ENCODE peak calls at places on chromosomes 13 and 19, in five cellular contexts. C, T, M, F and D are unnamed samples.

GRCh38 chr19:18020212-18021067 is 12.5 kb downstream of the ARRDC2 start:
- DNase-seq in M (peak), T (no peak), C (peak), F (no peak), D (peak)

GRCh38 chr13:20993661-20994440 is 67.5 kb downstream of the LATS2 start:
- DNase-seq in C (no peak), F (no peak), M (no peak), T (peak), D (no peak)

GRCh38 chr19:45164577-45165335 is 4.0 kb upstream of the NKPD1 start:
- DNase-seq in F (peak), C (peak), T (peak), M (peak), D (peak)

GRCh38 chr13:48448963-48449614 is 36.2 kb upstream of the LPAR6 start:
- DNase-seq in T (no peak), F (no peak), C (no peak), M (no peak), D (no peak)

GRCh38 chr19:48480476-48481190 is 11.5 kb downstream of the CYTH2 start:
- DNase-seq in F (peak), M (peak), T (peak), C (no peak), D (no peak)

GRCh38 chr13:31706105-31706504 is 33.2 kb upstream of the RXFP2 start:
- DNase-seq in M (no peak), F (no peak), T (no peak), C (no peak), D (no peak)

GRCh38 chr13:72689181-72689696 is 38.2 kb downstream of the MZT1 start:
- DNase-seq in M (no peak), T (no peak), C (no peak), F (no peak), D (no peak)

GRCh38 chr19:1533510-1534150 is 9.8 kb downstream of the PLK5 start:
- DNase-seq in T (no peak), C (no peak), M (no peak), F (no peak), D (no peak)

GRCh38 chr13:74571811-74572210 is 437.6 kb upstream of the KLF12 start:
- DNase-seq in M (no peak), T (no peak), C (no peak), F (no peak), D (no peak)

GRCh38 chr13:29905845-29906244 is 55.4 kb upstream of the UBL3 start:
- DNase-seq in C (peak), F (no peak), M (peak), T (no peak), D (peak)

GRCh38 chr13:104461049-104461448 is 1394.8 kb upstream of the SLC10A2 start:
- DNase-seq in C (no peak), M (no peak), T (no peak), F (no peak), D (no peak)

GRCh38 chr13:25901460-25902376 is 150.1 kb downstream of the SHISA2 start:
- DNase-seq in T (peak), C (no peak), M (no peak), F (no peak), D (peak)

GRCh38 chr19:34336781-34337271 is 28.2 kb upstream of the GPI start:
- DNase-seq in C (peak), F (no peak), T (peak), M (no peak), D (no peak)

GRCh38 chr19:15251749-15252397 is 19.6 kb upstream of the EPHX3 start:
- DNase-seq in T (no peak), M (peak), F (peak), C (peak), D (peak)
- H3K27ac ChIP-seq in T (no peak), M (peak), F (peak), C (peak), D (peak)

GRCh38 chr13:24664726-24665409 is 15.3 kb upstream of the ATP12A start:
- DNase-seq in M (no peak), T (no peak), F (no peak), C (peak), D (no peak)
- H3K27ac ChIP-seq in M (no peak), T (no peak), F (no peak), C (peak), D (no peak)

GRCh38 chr19:3132971-3133792 is 2.7 kb upstream of the GNA15 start:
- DNase-seq in C (peak), M (peak), F (no peak), T (peak), D (peak)
- H3K27ac ChIP-seq in C (no peak), M (peak), F (no peak), T (peak), D (peak)

DNA sequence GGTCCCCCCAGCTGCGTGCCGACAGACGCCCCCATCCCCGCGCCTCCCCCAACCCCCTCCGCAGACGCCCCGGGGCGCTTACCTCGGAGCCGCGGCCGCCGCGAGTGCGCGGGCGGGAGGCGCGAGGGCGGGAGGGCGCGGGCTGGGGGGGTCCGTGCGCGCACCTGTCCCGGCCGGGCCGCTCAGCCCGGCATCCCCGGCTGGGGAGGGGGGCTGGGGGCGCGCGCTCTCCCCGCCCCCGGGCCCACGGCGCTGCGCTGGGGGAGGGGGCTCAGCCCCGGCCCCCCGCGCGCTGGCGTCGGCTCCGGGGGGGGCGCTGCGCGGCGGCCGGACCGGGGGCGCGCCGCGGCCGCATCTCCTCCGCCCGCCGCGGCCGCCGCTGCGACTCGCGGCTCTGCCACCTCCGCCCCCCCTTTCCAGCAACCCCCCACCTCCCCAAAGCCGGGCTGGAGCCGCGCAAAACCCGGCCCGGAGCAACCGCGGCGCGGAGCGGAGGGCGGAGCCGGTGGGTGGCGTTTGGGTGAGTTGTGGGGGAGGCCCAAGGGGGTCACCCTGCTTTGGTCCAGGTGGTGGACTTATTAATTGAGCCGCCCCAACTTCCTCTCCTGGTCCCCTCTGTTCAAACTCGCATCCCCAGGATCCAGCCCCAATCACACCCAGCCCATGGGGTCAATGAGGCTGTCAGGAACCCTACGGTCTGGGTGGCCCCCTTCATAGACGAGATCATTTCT is 22.1 kb upstream of the SEMA6B start:
- DNase-seq in T (no peak), F (no peak), M (no peak), C (no peak), D (no peak)
- H3K27ac ChIP-seq in T (no peak), F (no peak), M (no peak), C (no peak), D (no peak)

GRCh38 chr13:46355088-46355468 is 32.0 kb downstream of the RUBCNL start:
- DNase-seq in T (no peak), M (no peak), C (no peak), F (no peak), D (no peak)

GRCh38 chr13:46350003-46350402 is 37.0 kb downstream of the RUBCNL start:
- DNase-seq in F (no peak), C (no peak), T (no peak), M (no peak), D (no peak)

GRCh38 chr13:46355906-46356305 is 31.1 kb downstream of the RUBCNL start:
- DNase-seq in T (no peak), C (no peak), F (no peak), M (no peak), D (no peak)

GRCh38 chr13:46352810-46353209 is 34.2 kb downstream of the RUBCNL start:
- DNase-seq in M (no peak), T (no peak), F (no peak), C (no peak), D (no peak)

DNA sequence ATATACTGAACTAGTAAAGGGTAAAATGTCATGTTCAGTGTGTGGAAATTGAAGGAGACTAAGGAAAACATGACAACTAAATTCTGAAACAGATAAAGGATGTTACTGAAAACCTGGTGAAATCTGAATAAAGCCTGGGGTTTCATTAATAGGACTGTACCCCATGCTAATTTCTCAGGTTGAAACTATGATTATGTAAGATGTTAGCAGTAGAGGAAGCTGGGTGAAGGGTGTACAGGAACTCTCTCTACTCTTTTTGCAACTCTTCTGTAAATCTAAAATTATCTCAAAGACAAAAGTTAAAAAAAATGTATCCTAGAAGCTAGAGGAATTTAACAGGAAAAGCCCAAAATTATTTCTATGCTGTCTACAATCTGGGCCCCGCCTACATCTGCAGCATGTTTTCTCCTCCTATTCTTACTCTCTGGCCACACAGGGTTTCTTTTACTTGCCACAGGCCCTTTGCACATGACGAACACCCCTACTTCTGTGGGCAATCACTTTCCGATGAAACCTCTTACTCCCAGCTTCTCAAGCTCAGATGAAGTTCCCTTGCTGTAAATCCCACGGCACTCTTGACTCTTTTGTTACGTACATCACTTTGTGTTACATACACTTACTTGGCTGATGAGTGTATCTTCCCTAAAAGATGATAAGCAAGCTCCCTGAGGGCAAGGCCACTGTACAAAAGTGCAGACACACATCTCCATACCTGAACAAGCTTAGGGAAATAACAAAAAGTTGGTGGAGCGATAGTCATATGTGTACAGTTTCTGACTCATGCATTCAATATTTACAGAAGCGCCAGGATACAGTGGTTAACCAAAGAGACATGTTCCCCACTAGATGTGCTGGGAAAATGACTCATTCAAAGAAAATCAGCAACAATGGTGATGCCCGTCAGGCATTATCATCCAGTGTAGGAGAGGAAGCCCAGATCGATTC is 32.6 kb downstream of the RUBCNL start:
- DNase-seq in T (peak), F (no peak), M (no peak), C (peak), D (no peak)
- H3K27ac ChIP-seq in T (no peak), F (no peak), M (no peak), C (no peak), D (no peak)

GRCh38 chr19:55484571-55485438 is at the start of gene NAT14:
- DNase-seq in T (peak), F (peak), C (peak), M (peak), D (no peak)
- H3K27ac ChIP-seq in T (peak), F (peak), C (no peak), M (peak), D (peak)

GRCh38 chr19:38713227-38713649 is 31.0 kb downstream of the CAPN12 start:
- DNase-seq in M (peak), C (no peak), F (peak), T (no peak), D (no peak)

GRCh38 chr19:38713865-38714264 is 30.4 kb downstream of the CAPN12 start:
- DNase-seq in F (no peak), C (no peak), M (no peak), T (no peak), D (no peak)

GRCh38 chr19:38715540-38715939 is 28.7 kb downstream of the CAPN12 start:
- DNase-seq in F (no peak), M (no peak), C (no peak), T (no peak), D (no peak)

GRCh38 chr19:38712161-38712748 is 32.0 kb downstream of the CAPN12 start:
- DNase-seq in C (no peak), T (no peak), M (no peak), F (no peak), D (no peak)

GRCh38 chr19:38714354-38714778 is 29.9 kb downstream of the CAPN12 start:
- DNase-seq in M (no peak), C (no peak), T (no peak), F (no peak), D (no peak)
- H3K27ac ChIP-seq in M (peak), C (no peak), T (no peak), F (no peak), D (peak)

GRCh38 chr13:27919299-27919933 is 384 bp upstream of the PDX1 start:
- DNase-seq in C (no peak), T (no peak), M (no peak), F (no peak), D (no peak)

GRCh38 chr13:27917121-27917947 is 2.5 kb upstream of the PDX1 start:
- DNase-seq in M (no peak), C (no peak), T (no peak), F (no peak), D (no peak)

GRCh38 chr13:27919934-27920676 is at the start of gene PDX1:
- DNase-seq in C (no peak), M (peak), T (no peak), F (no peak), D (no peak)

GRCh38 chr13:27918041-27918917 is 1.5 kb upstream of the PDX1 start:
- DNase-seq in T (no peak), M (no peak), F (no peak), C (no peak), D (no peak)

DNA sequence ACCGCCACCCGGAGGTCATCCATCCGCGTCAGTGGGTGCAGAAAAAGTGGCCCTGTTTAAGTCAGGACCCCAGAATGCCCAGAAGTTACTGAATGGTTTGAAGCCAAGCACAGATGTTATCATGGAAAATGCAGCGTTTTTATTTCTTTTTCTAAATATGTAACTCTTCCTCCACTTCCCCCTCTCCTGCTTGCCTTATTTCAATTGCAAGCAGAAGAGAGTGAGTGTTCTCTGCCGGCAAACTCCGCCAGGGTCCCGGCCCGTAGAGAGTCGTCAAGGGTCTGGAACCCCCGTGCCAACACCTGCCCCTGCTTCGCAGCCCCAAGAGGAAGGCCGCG is 913 bp upstream of the PDX1 start:
- DNase-seq in M (no peak), C (no peak), T (no peak), F (no peak), D (no peak)
- H3K27ac ChIP-seq in M (no peak), C (no peak), T (no peak), F (no peak), D (no peak)

GRCh38 chr13:60572855-60573254 is 175.8 kb downstream of the TDRD3 start:
- DNase-seq in C (no peak), M (no peak), T (no peak), F (no peak), D (no peak)

GRCh38 chr13:60572003-60572792 is 175.2 kb downstream of the TDRD3 start:
- DNase-seq in C (peak), F (no peak), T (no peak), M (no peak), D (no peak)

GRCh38 chr13:60574706-60575105 is 177.7 kb downstream of the TDRD3 start:
- DNase-seq in T (no peak), F (no peak), C (no peak), M (no peak), D (no peak)

DNA sequence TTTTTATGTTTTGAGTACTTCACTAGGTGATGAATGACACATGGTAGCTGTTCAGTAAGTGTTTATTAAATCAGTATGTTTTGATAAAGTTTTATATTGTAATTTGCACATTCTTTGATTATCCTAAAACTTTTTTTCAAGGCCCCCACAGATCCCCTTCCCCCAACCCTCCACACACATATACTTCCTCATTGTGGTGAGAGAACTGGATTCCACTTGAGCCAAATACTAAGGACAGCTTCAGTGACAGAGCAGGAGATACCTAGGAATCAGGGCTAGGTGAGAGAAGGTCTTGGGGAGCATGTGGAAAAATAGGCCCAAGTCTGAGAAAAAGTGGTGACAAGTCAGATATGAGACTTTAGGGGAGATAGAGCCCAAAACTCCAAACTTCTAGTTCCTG is 174.6 kb downstream of the TDRD3 start:
- DNase-seq in M (no peak), F (no peak), C (no peak), T (no peak), D (no peak)
- H3K27ac ChIP-seq in M (no peak), F (no peak), C (no peak), T (no peak), D (no peak)